ENCODE peak calls at places on chromosomes 7 and 10, in eight cellular contexts. I is Kasumi-1; F is hypothalamus; C is GM03348; K is NCI-H526 treated with DMSO at 0.1 percent for 48 hours; B is Calu3; R is substantia nigra; D is activated naive CD4-positive, alpha-beta T cell. O is an unnamed sample.

GRCh38 chr7:31815796-31816195 is 128.8 kb downstream of the PPP1R17 start:
- DNase-seq in B (peak; percentile 13), C (no peak), K (no peak), R (no peak), D (no peak), F (no peak), I (no peak), O (peak; percentile 28)

GRCh38 chr10:72883861-72884260 is 9.7 kb upstream of the OIT3 start:
- DNase-seq in F (no peak), I (no peak), B (no peak), C (no peak), K (no peak), R (no peak), D (no peak), O (no peak)

GRCh38 chr7:134845461-134845860 is 66.0 kb downstream of the CALD1 start:
- DNase-seq in I (no peak), R (no peak), K (no peak), B (peak; percentile 6), C (no peak), F (no peak), D (no peak), O (no peak)

GRCh38 chr10:37860494-37861190 is 3.2 kb upstream of the ZNF248 start:
- DNase-seq in D (no peak), B (no peak), I (no peak), K (no peak), C (peak; percentile 49), F (no peak), R (no peak), O (peak; percentile 86)

GRCh38 chr7:138299046-138299445 is 161.0 kb upstream of the TRIM24 start:
- DNase-seq in R (no peak), C (no peak), K (no peak), B (no peak), F (no peak), I (no peak), D (no peak), O (no peak)

GRCh38 chr10:43082087-43082486 is 5.2 kb downstream of the RET start:
- DNase-seq in K (no peak), I (no peak), D (no peak), F (no peak), B (no peak), C (no peak), R (no peak), O (no peak)

GRCh38 chr7:36823353-36823752 is 99.1 kb upstream of the AOAH start:
- DNase-seq in D (no peak), I (no peak), B (no peak), F (no peak), R (no peak), K (no peak), C (no peak), O (no peak)

GRCh38 chr10:47322300-47323061 is at the start of gene GDF2:
- DNase-seq in D (no peak), I (no peak), K (no peak), R (no peak), B (no peak), C (no peak), F (no peak), O (no peak)

GRCh38 chr7:139626817-139627216 is 103.3 kb downstream of the CLEC2L start:
- DNase-seq in C (no peak), D (no peak), R (no peak), F (no peak), I (peak; percentile 98), B (no peak), K (no peak), O (no peak)